ENCODE peak calls at places on chromosomes 1 and 21, in ten cellular contexts. One of them, this sample, is unnamed.

GRCh38 chr1:44239961-44240371 is 26.7 kb downstream of the DMAP1 start:
- DNase-seq in brain microvascular endothelial cell: no peak
- DNase-seq in A549: no peak
- DNase-seq in glutamatergic neuron: no peak
- DNase-seq in putamen: no peak
- DNase-seq in C1 segment of cervical spinal cord: no peak
- DNase-seq in retina: no peak
- DNase-seq in transverse colon: peak; percentile 44
- DNase-seq in fibroblast of mammary gland: peak; percentile 36
- DNase-seq in activated T-helper 1 cell treated with Interleukin-2 at 50 U/mL for 16 hours: no peak
- DNase-seq in this sample: no peak

GRCh38 chr1:167555971-167556714 is 2.6 kb upstream of the CREG1 start:
- DNase-seq in glutamatergic neuron: peak; percentile 81
- DNase-seq in putamen: peak; percentile 74
- DNase-seq in transverse colon: peak; percentile 84
- DNase-seq in fibroblast of mammary gland: peak; percentile 81
- DNase-seq in activated T-helper 1 cell treated with Interleukin-2 at 50 U/mL for 16 hours: peak; percentile 53
- DNase-seq in brain microvascular endothelial cell: peak; percentile 79
- DNase-seq in retina: peak; percentile 58
- DNase-seq in C1 segment of cervical spinal cord: peak; percentile 21
- DNase-seq in A549: peak; percentile 72
- DNase-seq in this sample: no peak

GRCh38 chr1:63418101-63418500 is 50.7 kb downstream of the ALG6 start:
- DNase-seq in glutamatergic neuron: no peak
- DNase-seq in fibroblast of mammary gland: no peak
- DNase-seq in putamen: no peak
- DNase-seq in transverse colon: no peak
- DNase-seq in C1 segment of cervical spinal cord: no peak
- DNase-seq in retina: no peak
- DNase-seq in brain microvascular endothelial cell: no peak
- DNase-seq in A549: no peak
- DNase-seq in activated T-helper 1 cell treated with Interleukin-2 at 50 U/mL for 16 hours: no peak
- DNase-seq in this sample: no peak

GRCh38 chr1:6984533-6984932 is 199.3 kb downstream of the CAMTA1 start:
- DNase-seq in glutamatergic neuron: no peak
- DNase-seq in A549: no peak
- DNase-seq in transverse colon: no peak
- DNase-seq in retina: no peak
- DNase-seq in fibroblast of mammary gland: no peak
- DNase-seq in activated T-helper 1 cell treated with Interleukin-2 at 50 U/mL for 16 hours: no peak
- DNase-seq in C1 segment of cervical spinal cord: no peak
- DNase-seq in putamen: no peak
- DNase-seq in brain microvascular endothelial cell: no peak
- DNase-seq in this sample: no peak

GRCh38 chr1:24688621-24689195 is 45.6 kb downstream of the SRRM1 start:
- DNase-seq in glutamatergic neuron: peak; percentile 80
- DNase-seq in putamen: peak; percentile 76
- DNase-seq in transverse colon: peak; percentile 74
- DNase-seq in C1 segment of cervical spinal cord: peak; percentile 63
- DNase-seq in retina: peak; percentile 79
- DNase-seq in brain microvascular endothelial cell: peak; percentile 61
- DNase-seq in activated T-helper 1 cell treated with Interleukin-2 at 50 U/mL for 16 hours: peak; percentile 42
- DNase-seq in fibroblast of mammary gland: peak; percentile 70
- DNase-seq in A549: peak; percentile 67
- DNase-seq in this sample: peak; percentile 37

GRCh38 chr1:43651188-43651587 is 1.2 kb downstream of the KDM4A start:
- DNase-seq in fibroblast of mammary gland: no peak
- DNase-seq in putamen: no peak
- DNase-seq in activated T-helper 1 cell treated with Interleukin-2 at 50 U/mL for 16 hours: no peak
- DNase-seq in brain microvascular endothelial cell: no peak
- DNase-seq in retina: peak; percentile 25
- DNase-seq in transverse colon: no peak
- DNase-seq in C1 segment of cervical spinal cord: no peak
- DNase-seq in glutamatergic neuron: no peak
- DNase-seq in A549: no peak
- DNase-seq in this sample: no peak

GRCh38 chr1:160104520-160104885 is 6.1 kb upstream of the IGSF8 start:
- DNase-seq in fibroblast of mammary gland: no peak
- DNase-seq in activated T-helper 1 cell treated with Interleukin-2 at 50 U/mL for 16 hours: no peak
- DNase-seq in A549: no peak
- DNase-seq in glutamatergic neuron: no peak
- DNase-seq in C1 segment of cervical spinal cord: no peak
- DNase-seq in brain microvascular endothelial cell: no peak
- DNase-seq in transverse colon: no peak
- DNase-seq in retina: no peak
- DNase-seq in putamen: no peak
- DNase-seq in this sample: no peak

GRCh38 chr1:161720341-161720887 is 930 bp upstream of the FCRLB start:
- DNase-seq in glutamatergic neuron: no peak
- DNase-seq in A549: no peak
- DNase-seq in C1 segment of cervical spinal cord: no peak
- DNase-seq in putamen: no peak
- DNase-seq in activated T-helper 1 cell treated with Interleukin-2 at 50 U/mL for 16 hours: no peak
- DNase-seq in retina: no peak
- DNase-seq in transverse colon: no peak
- DNase-seq in fibroblast of mammary gland: no peak
- DNase-seq in brain microvascular endothelial cell: no peak
- DNase-seq in this sample: no peak

GRCh38 chr21:40465382-40465781 is 381.6 kb downstream of the DSCAM start:
- DNase-seq in retina: no peak
- DNase-seq in putamen: no peak
- DNase-seq in fibroblast of mammary gland: no peak
- DNase-seq in glutamatergic neuron: no peak
- DNase-seq in brain microvascular endothelial cell: no peak
- DNase-seq in transverse colon: no peak
- DNase-seq in A549: no peak
- DNase-seq in C1 segment of cervical spinal cord: no peak
- DNase-seq in activated T-helper 1 cell treated with Interleukin-2 at 50 U/mL for 16 hours: no peak
- DNase-seq in this sample: no peak

GRCh38 chr21:43331962-43332458 is 94.9 kb downstream of the SIK1 start:
- DNase-seq in transverse colon: no peak
- DNase-seq in A549: peak; percentile 78
- DNase-seq in C1 segment of cervical spinal cord: peak; percentile 85
- DNase-seq in putamen: peak; percentile 90
- DNase-seq in activated T-helper 1 cell treated with Interleukin-2 at 50 U/mL for 16 hours: no peak
- DNase-seq in fibroblast of mammary gland: peak; percentile 86
- DNase-seq in retina: no peak
- DNase-seq in glutamatergic neuron: no peak
- DNase-seq in brain microvascular endothelial cell: peak; percentile 99
- DNase-seq in this sample: peak; percentile 88

GRCh38 chr1:201608635-201609395 is 69.9 kb downstream of the NAV1 start:
- DNase-seq in retina: no peak
- DNase-seq in putamen: no peak
- DNase-seq in A549: no peak
- DNase-seq in glutamatergic neuron: no peak
- DNase-seq in brain microvascular endothelial cell: no peak
- DNase-seq in C1 segment of cervical spinal cord: peak; percentile 39
- DNase-seq in activated T-helper 1 cell treated with Interleukin-2 at 50 U/mL for 16 hours: no peak
- DNase-seq in fibroblast of mammary gland: no peak
- DNase-seq in transverse colon: no peak
- DNase-seq in this sample: no peak